ENCODE peak calls at places on chromosomes 7 and 10, in four cellular contexts. E, L, H and T are unnamed samples.

GRCh38 chr10:80506189-80506575 is 31.5 kb upstream of the SH2D4B start:
- DNase-seq in E (peak; percentile 75), L (no peak), H (no peak), T (peak; percentile 97)

GRCh38 chr7:151697942-151698341 is 178.2 kb upstream of the RHEB start:
- DNase-seq in E (no peak), L (no peak), H (no peak), T (no peak)

GRCh38 chr10:85857305-85857704 is 509.3 kb downstream of the GRID1 start:
- DNase-seq in E (no peak), L (no peak), H (no peak), T (no peak)

GRCh38 chr7:134454277-134454676 is 4.6 kb downstream of the AKR1B1 start:
- DNase-seq in E (peak; percentile 64), L (no peak), H (no peak), T (no peak)

GRCh38 chr7:89029864-89030263 is 234.3 kb upstream of the TEX47 start:
- DNase-seq in E (no peak), L (no peak), H (no peak), T (no peak)

GRCh38 chr10:130834170-130834569 is 477.4 kb downstream of the TCERG1L start:
- DNase-seq in E (no peak), L (peak; percentile 27), H (no peak), T (peak; percentile 20)

GRCh38 chr10:29377333-29377961 is 88.6 kb downstream of the LYZL1 start:
- DNase-seq in E (peak; percentile 42), L (no peak), H (no peak), T (peak; percentile 23)

GRCh38 chr7:142876991-142877910 is 8.3 kb downstream of the TRPV6 start:
- DNase-seq in E (no peak), L (no peak), H (no peak), T (no peak)

GRCh38 chr10:24385776-24386175 is 176.8 kb downstream of the KIAA1217 start:
- DNase-seq in E (peak; percentile 30), L (no peak), H (no peak), T (no peak)

GRCh38 chr7:149625947-149626392 is 128.4 kb upstream of the ZNF746 start:
- DNase-seq in E (no peak), L (no peak), H (no peak), T (peak; percentile 2)

GRCh38 chr10:81213360-81213759 is 661.6 kb upstream of the NRG3 start:
- DNase-seq in E (no peak), L (no peak), H (no peak), T (no peak)

GRCh38 chr10:102451105-102451969 is at the start of gene C10orf95:
- DNase-seq in E (no peak), L (no peak), H (no peak), T (peak; percentile 41)

GRCh38 chr10:102409604-102410426 is 8.8 kb downstream of the PSD start:
- DNase-seq in E (no peak), L (no peak), H (peak; percentile 38), T (no peak)

GRCh38 chr7:128324363-128324680 is 19.4 kb downstream of the RBM28 start:
- DNase-seq in E (no peak), L (no peak), H (no peak), T (no peak)

GRCh38 chr10:78328592-78329404 is 295.1 kb downstream of the RPS24 start:
- DNase-seq in E (no peak), L (no peak), H (peak; percentile 18), T (no peak)

GRCh38 chr10:84264611-84265141 is 19.8 kb downstream of the RGR start:
- DNase-seq in E (peak; percentile 66), L (peak; percentile 61), H (peak; percentile 78), T (peak; percentile 68)

GRCh38 chr10:131087464-131088215 is 223.9 kb downstream of the TCERG1L start:
- DNase-seq in E (no peak), L (no peak), H (no peak), T (no peak)

GRCh38 chr7:134632937-134633540 is 13.6 kb upstream of the BPGM start:
- DNase-seq in E (peak; percentile 69), L (peak; percentile 30), H (no peak), T (peak; percentile 66)

GRCh38 chr10:71708301-71708703 is 11.3 kb downstream of the C10orf105 start:
- DNase-seq in E (no peak), L (peak; percentile 76), H (peak; percentile 88), T (peak; percentile 69)

GRCh38 chr7:157193274-157193673 is 54.5 kb downstream of the UBE3C start:
- DNase-seq in E (no peak), L (no peak), H (no peak), T (no peak)

GRCh38 chr7:2314209-2314955 is at the start of gene SNX8:
- DNase-seq in E (peak; percentile 79), L (peak; percentile 78), H (peak; percentile 95), T (peak; percentile 91)

GRCh38 chr7:2313450-2314208 is 612 bp downstream of the SNX8 start:
- DNase-seq in E (no peak), L (no peak), H (no peak), T (peak; percentile 13)

GRCh38 chr7:2309889-2310331 is 4.3 kb downstream of the SNX8 start:
- DNase-seq in E (peak; percentile 89), L (peak; percentile 73), H (peak; percentile 86), T (peak; percentile 96)

GRCh38 chr7:2315787-2316186 is 1.5 kb upstream of the SNX8 start:
- DNase-seq in E (no peak), L (no peak), H (no peak), T (no peak)

GRCh38 chr7:2312272-2312929 is 1.8 kb downstream of the SNX8 start:
- DNase-seq in E (no peak), L (no peak), H (no peak), T (no peak)
- H2AK5ac ChIP-seq in E (peak overlapping the region; percentile 20), L (peak overlapping the region; percentile 57), H (no peak overlapping the region), T (no peak overlapping the region)

DNA sequence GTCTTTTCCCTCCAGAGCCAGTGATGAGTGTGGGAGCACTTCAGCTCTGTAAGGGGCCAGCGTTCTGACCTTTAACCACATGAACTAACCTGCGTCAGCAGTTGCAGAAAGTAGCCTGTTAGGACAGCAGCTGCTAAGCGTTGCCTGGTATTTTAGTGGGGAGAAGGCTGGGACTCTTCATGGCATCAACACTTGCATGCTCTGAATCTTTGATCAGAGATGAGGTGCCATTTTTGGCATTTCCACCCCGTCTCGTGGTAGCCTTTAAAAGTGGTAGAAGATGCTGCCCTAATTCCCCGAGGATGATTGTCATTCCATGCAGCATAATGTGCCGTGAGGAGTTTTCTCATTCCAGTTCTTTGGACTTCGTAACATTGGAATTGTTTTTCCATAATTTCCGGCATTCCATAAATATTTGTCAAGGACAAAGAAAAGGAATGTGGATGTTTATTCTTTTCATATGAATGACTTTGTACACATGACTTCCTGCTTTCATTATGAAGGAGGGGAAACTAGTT is 92.2 kb downstream of the AVL9 start:
- DNase-seq in E (peak; percentile 89), L (no peak), H (no peak), T (no peak)
- H2AK5ac ChIP-seq in E (peak overlapping the region; percentile 46), L (no peak overlapping the region), H (no peak overlapping the region), T (no peak overlapping the region)

GRCh38 chr10:125067764-125068163 is 92.6 kb downstream of the CTBP2 start:
- DNase-seq in E (no peak), L (no peak), H (no peak), T (no peak)
- H2AK5ac ChIP-seq in E (no peak overlapping the region), L (no peak overlapping the region), H (no peak overlapping the region), T (no peak overlapping the region)

GRCh38 chr7:102889836-102890235 is 23.0 kb upstream of the LRRC17 start:
- DNase-seq in E (no peak), L (no peak), H (no peak), T (no peak)

GRCh38 chr7:102891693-102892261 is 21.0 kb upstream of the LRRC17 start:
- DNase-seq in E (peak; percentile 89), L (no peak), H (no peak), T (no peak)

GRCh38 chr7:102892631-102893278 is 20.0 kb upstream of the LRRC17 start:
- DNase-seq in E (no peak), L (no peak), H (no peak), T (no peak)

GRCh38 chr7:102890292-102890970 is 22.4 kb upstream of the LRRC17 start:
- DNase-seq in E (peak; percentile 91), L (no peak), H (no peak), T (no peak)

DNA sequence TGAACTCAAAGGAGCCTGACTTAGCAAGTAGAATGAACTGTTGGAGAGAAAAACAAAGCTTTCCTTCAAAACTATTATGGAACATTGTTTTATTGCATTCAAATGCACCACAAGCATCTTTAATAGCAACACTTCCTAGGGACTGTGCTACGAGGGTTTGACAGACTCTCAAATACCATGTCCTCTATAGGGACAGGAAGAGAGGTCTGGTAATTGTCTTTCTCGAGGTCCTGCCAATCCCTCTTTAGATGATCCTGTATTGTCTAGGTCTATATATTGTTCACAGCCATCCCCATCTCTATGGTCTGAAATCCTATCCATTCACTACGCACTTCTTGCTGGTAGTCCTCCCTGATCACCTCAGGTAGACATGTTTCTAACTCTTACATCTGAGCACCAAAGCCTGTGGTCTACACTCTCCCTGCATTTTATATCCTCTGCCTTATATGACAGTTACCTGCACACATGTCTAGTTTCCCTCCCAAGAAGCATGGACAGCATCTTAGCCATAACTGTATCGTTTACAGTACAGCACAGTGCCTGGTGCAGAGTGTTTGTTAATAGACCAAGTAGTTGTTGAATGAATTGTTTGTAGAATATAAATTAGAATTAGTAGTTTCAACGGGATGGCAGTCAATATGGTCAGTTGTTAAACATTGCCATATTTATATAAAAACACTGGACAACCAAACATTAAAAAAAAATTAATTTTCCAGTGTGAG is 21.7 kb upstream of the LRRC17 start:
- DNase-seq in E (no peak), L (no peak), H (no peak), T (no peak)
- H2AK5ac ChIP-seq in E (peak overlapping the region; percentile 84), L (no peak overlapping the region), H (no peak overlapping the region), T (no peak overlapping the region)

DNA sequence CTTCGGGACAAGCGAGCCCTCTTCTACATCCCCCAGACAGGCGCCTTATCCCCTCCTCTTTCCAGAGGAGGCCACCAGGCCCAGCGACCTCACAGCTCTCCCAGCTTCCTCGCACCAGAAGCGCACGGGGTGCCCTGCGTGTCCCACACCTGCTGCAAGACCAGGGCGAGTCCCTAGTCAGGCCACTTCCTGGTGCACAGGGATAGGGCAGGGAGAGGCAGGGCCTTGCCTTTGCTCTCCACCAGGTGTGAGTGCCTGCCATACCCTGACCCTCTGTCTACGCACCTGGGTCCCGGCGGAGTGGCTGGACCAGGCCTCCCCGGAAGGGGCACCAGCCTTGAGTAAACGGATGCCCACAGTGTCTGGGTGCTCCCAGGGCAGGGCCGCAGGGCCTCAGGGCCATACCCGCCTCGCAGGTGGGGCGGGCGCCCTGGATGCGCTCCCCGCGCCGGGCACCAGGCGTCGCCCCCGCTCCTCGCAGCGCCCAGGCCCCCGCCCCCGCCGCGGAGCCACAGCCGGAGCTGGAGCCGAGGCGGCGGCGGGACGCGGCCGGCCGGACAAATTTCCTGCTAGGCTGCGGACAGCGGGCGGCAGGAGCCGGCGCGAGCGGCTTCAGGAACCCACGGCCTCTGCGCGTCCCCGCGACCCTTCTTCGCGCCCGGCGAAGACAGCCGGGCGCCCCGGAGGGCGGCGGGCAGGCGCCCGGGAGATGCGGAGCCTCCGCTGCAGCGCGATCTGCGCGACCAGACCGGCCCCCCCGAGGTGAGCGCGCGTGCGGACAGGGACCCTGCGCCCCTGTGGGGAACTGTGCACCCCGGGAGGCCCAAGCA is at the start of gene PTPRE:
- DNase-seq in E (peak; percentile 24), L (peak; percentile 65), H (peak; percentile 81), T (peak; percentile 60)
- H2AK5ac ChIP-seq in E (no peak within 1 kb of the TSS), L (peak within 1 kb of the TSS; percentile 53), H (no peak within 1 kb of the TSS), T (no peak within 1 kb of the TSS)

GRCh38 chr10:121579656-121580055 is 18.6 kb downstream of the FGFR2 start:
- DNase-seq in E (no peak), L (no peak), H (peak; percentile 53), T (peak; percentile 87)

GRCh38 chr10:121578965-121579364 is 19.3 kb downstream of the FGFR2 start:
- DNase-seq in E (no peak), L (no peak), H (no peak), T (no peak)

GRCh38 chr10:121576139-121576538 is 22.1 kb downstream of the FGFR2 start:
- DNase-seq in E (no peak), L (no peak), H (no peak), T (no peak)

GRCh38 chr10:121577568-121577967 is 20.7 kb downstream of the FGFR2 start:
- DNase-seq in E (no peak), L (no peak), H (no peak), T (peak; percentile 23)

GRCh38 chr10:121578298-121578697 is 19.9 kb downstream of the FGFR2 start:
- DNase-seq in E (no peak), L (no peak), H (no peak), T (no peak)
- H2AK5ac ChIP-seq in E (no peak overlapping the region), L (no peak overlapping the region), H (no peak overlapping the region), T (no peak overlapping the region)